ENCODE peak calls at places on chromosomes 3 and 15, in nine cellular contexts. T is esophagus muscularis mucosa, K is GM23338, D is lower lobe of right lung, F is heart left ventricle, X is transverse colon, I is neural progenitor cell, C is endothelial cell of umbilical vein, U is left lung. G is an unnamed sample.
A peak's percentile ranks its signal among the peaks of the same experiment; 100 is the strongest.

GRCh38 chr3:51869304-51869703 is 6.1 kb downstream of the IQCF5 start:
- DNase-seq in D (no peak), K (no peak), C (no peak), X (no peak), F (no peak), I (no peak), T (peak; percentile 17), U (no peak), G (no peak)

GRCh38 chr15:70023769-70024491 is 73.8 kb downstream of the TLE3 start:
- DNase-seq in K (no peak), I (no peak), T (no peak), D (peak; percentile 66), C (no peak), U (peak; percentile 64), F (peak; percentile 51), X (peak; percentile 25), G (peak; percentile 87)

GRCh38 chr3:107221856-107222255 is 155.4 kb upstream of the CCDC54 start:
- DNase-seq in U (no peak), D (no peak), K (no peak), T (no peak), F (no peak), X (no peak), C (no peak), I (no peak), G (no peak)

GRCh38 chr3:15858547-15859506 is 61.0 kb upstream of the ANKRD28 start:
- DNase-seq in T (no peak), C (peak; percentile 20), X (peak; percentile 80), F (peak; percentile 24), I (peak; percentile 60), D (peak; percentile 81), K (peak; percentile 86), U (peak; percentile 77), G (peak; percentile 72)

GRCh38 chr3:122094125-122094524 is 39.0 kb downstream of the CD86 start:
- DNase-seq in C (no peak), X (no peak), I (no peak), F (no peak), K (no peak), D (no peak), U (no peak), T (no peak), G (no peak)

GRCh38 chr3:152232001-152232400 is 36.7 kb upstream of the MBNL1 start:
- DNase-seq in U (no peak), T (no peak), X (no peak), D (no peak), C (no peak), F (no peak), I (no peak), K (no peak), G (no peak)

GRCh38 chr3:30167511-30168135 is 438.8 kb upstream of the TGFBR2 start:
- DNase-seq in F (no peak), U (no peak), K (no peak), C (peak; percentile 67), I (no peak), T (no peak), X (no peak), D (no peak), G (no peak)

GRCh38 chr3:48555231-48555948 is 1.2 kb downstream of the PFKFB4 start:
- DNase-seq in K (no peak), F (no peak), U (no peak), X (no peak), D (no peak), T (no peak), I (no peak), C (no peak), G (no peak)

GRCh38 chr3:179163503-179163902 is 15.3 kb downstream of the PIK3CA start:
- DNase-seq in I (no peak), C (no peak), D (no peak), F (no peak), U (no peak), T (no peak), K (no peak), X (no peak), G (no peak)

GRCh38 chr3:147930417-147930816 is 521.3 kb downstream of the ZIC1 start:
- DNase-seq in X (no peak), C (peak; percentile 71), T (no peak), D (no peak), I (peak; percentile 39), U (no peak), K (no peak), F (no peak), G (no peak)

GRCh38 chr3:159776779-159777178 is 211.9 kb upstream of the IL12A start:
- DNase-seq in I (no peak), D (no peak), C (no peak), K (no peak), U (no peak), X (no peak), F (peak; percentile 37), T (no peak), G (peak; percentile 74)

GRCh38 chr3:147120029-147120428 is 286.3 kb downstream of the ZIC4 start:
- DNase-seq in U (no peak), K (peak; percentile 44), I (no peak), C (peak; percentile 29), T (no peak), D (no peak), F (no peak), X (no peak), G (no peak)

GRCh38 chr3:55620361-55621025 is 133.4 kb upstream of the WNT5A start:
- DNase-seq in T (no peak), U (no peak), I (no peak), D (no peak), C (no peak), X (no peak), F (no peak), K (peak; percentile 60), G (no peak)

GRCh38 chr3:33658039-33658438 is 60.0 kb downstream of the CLASP2 start:
- DNase-seq in F (no peak), T (no peak), I (no peak), C (no peak), D (no peak), U (no peak), K (no peak), X (no peak), G (no peak)

DNA sequence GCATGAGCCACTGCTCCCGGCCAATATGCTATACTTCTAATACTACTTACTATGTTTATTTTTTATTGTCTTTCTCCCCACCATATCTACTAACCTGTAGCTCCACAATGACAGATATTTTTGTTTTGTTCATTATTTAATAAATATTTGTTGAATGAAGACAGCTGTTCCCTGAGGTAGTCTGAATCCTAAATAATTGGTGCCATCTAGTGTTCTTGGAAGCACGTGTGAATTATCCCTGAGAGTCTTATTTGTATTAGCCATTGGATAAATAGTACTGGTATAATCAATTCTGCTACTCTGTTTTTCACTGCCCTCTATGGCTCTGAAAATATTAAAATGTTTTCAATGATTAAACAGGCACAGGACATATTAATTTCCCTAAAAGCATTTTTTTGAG is 5.6 kb upstream of the APPL1 start:
- DNase-seq in X (no peak), D (no peak), U (no peak), T (no peak), K (peak; percentile 49), I (peak; percentile 36), F (no peak), C (peak; percentile 37), G (no peak)
- TF ChIP-seq CTCF in X (no peak), D (peak; percentile 14), U (no peak), T (peak; percentile 20), K (peak; percentile 75), I (peak; percentile 56), F (peak; percentile 49), C (no peak), G (no peak)

GRCh38 chr15:99343208-99343607 is 91.9 kb downstream of the LRRC28 start:
- DNase-seq in I (no peak), C (no peak), D (no peak), X (no peak), U (no peak), F (no peak), T (no peak), K (no peak), G (no peak)

GRCh38 chr15:99345832-99346462 is 94.7 kb downstream of the LRRC28 start:
- DNase-seq in D (no peak), T (no peak), C (no peak), X (no peak), F (no peak), I (no peak), U (no peak), K (no peak), G (no peak)

GRCh38 chr15:99344639-99345038 is 93.4 kb downstream of the LRRC28 start:
- DNase-seq in F (no peak), D (no peak), C (no peak), U (no peak), I (no peak), K (no peak), X (no peak), T (no peak), G (no peak)

GRCh38 chr15:99343836-99344551 is 92.7 kb downstream of the LRRC28 start:
- DNase-seq in T (no peak), X (peak; percentile 15), C (peak; percentile 75), D (no peak), U (no peak), K (peak; percentile 75), I (peak; percentile 54), F (peak; percentile 52), G (no peak)

DNA sequence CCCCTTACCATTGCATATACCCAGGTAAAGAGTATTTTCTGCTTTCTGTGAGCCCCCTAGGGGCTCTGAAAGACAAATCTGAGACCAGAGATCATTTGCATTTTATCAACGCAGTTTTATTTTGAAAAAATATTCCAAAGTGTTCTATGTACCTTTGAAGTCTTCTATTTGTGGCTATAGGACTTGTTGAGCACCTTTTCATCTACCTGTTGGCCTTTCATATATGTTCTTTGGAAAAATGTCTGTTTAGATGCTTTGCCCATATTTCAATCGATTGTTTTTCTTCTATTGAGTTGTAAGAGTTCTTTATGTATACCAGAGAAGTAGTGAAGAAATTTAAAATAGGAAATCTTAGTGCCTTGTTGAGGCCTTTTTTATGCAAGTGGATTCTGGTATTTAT is 94.0 kb downstream of the LRRC28 start:
- DNase-seq in U (no peak), T (no peak), C (no peak), D (no peak), F (no peak), X (no peak), I (no peak), K (no peak), G (no peak)
- H3K4me1 ChIP-seq in U (no peaks in the 10 kb centered on the region), T (no peaks in the 10 kb centered on the region), C (peaks cover 14% of the 10 kb centered on the region), D (no peaks in the 10 kb centered on the region), F (peaks cover 10% of the 10 kb centered on the region), X (no peaks in the 10 kb centered on the region), I (no peaks in the 10 kb centered on the region), K (peaks cover 4% of the 10 kb centered on the region), G (no peaks in the 10 kb centered on the region)

GRCh38 chr15:38012894-38013293 is 78.5 kb downstream of the TMCO5A start:
- DNase-seq in K (no peak), X (no peak), I (no peak), D (no peak), T (no peak), C (no peak), U (no peak), F (no peak), G (no peak)

GRCh38 chr15:38005949-38006800 is 71.7 kb downstream of the TMCO5A start:
- DNase-seq in U (no peak), D (no peak), X (no peak), F (no peak), C (no peak), K (no peak), I (no peak), T (no peak), G (no peak)

GRCh38 chr15:38010390-38010789 is 76.0 kb downstream of the TMCO5A start:
- DNase-seq in C (no peak), U (no peak), X (no peak), K (peak; percentile 18), F (no peak), I (no peak), D (no peak), T (no peak), G (no peak)
- TF ChIP-seq CTCF in C (no peak), U (no peak), X (no peak), K (peak; percentile 40), F (no peak), I (no peak), D (no peak), T (no peak), G (no peak)

GRCh38 chr3:72080101-72080500 is 295.2 kb upstream of the PROK2 start:
- DNase-seq in F (no peak), X (no peak), U (no peak), I (no peak), C (no peak), D (no peak), T (no peak), K (no peak), G (no peak)
- H3K4me1 ChIP-seq in F (no peaks in the 10 kb centered on the region), X (peaks cover 3% of the 10 kb centered on the region), U (peaks cover 8% of the 10 kb centered on the region), I (peaks cover 11% of the 10 kb centered on the region), C (no peaks in the 10 kb centered on the region), D (peaks cover 12% of the 10 kb centered on the region), T (peaks cover 26% of the 10 kb centered on the region), K (peaks cover 17% of the 10 kb centered on the region), G (no peaks in the 10 kb centered on the region)

G was measured in tibial artery.